ENCODE peak calls at places on chromosomes 16 and 17, in four cellular contexts. I, R, J and S are unnamed samples.

GRCh38 chr17:36777118-36777517 is 160.2 kb upstream of the LHX1 start:
- DNase-seq in I (no peak), R (peak; percentile 20), J (no peak), S (no peak)

GRCh38 chr17:39591958-39592954 is 15.5 kb downstream of the NEUROD2 start:
- DNase-seq in I (no peak), R (peak; percentile 41), J (no peak), S (no peak)

GRCh38 chr17:80981062-80981902 is 10.4 kb upstream of the CHMP6 start:
- DNase-seq in I (peak; percentile 22), R (no peak), J (peak; percentile 27), S (no peak)

GRCh38 chr17:44198721-44199552 is 747 bp downstream of the ATXN7L3 start:
- DNase-seq in I (peak; percentile 39), R (peak; percentile 49), J (peak; percentile 49), S (peak; percentile 51)

GRCh38 chr16:2357331-2357730 is 16.8 kb upstream of the ABCA3 start:
- DNase-seq in I (no peak), R (no peak), J (no peak), S (no peak)

GRCh38 chr17:29241015-29241963 is 5.4 kb upstream of the CRYBA1 start:
- DNase-seq in I (no peak), R (peak; percentile 96), J (no peak), S (no peak)

GRCh38 chr16:11583171-11583570 is 3.5 kb downstream of the LITAF start:
- DNase-seq in I (no peak), R (no peak), J (no peak), S (no peak)

GRCh38 chr16:2319606-2320005 is 20.9 kb downstream of the ABCA3 start:
- DNase-seq in I (no peak), R (no peak), J (no peak), S (no peak)

GRCh38 chr17:21814776-21815175 is 122.5 kb downstream of the KCNJ18 start:
- DNase-seq in I (no peak), R (no peak), J (no peak), S (no peak)

GRCh38 chr17:7626307-7626706 is 1.3 kb downstream of the SAT2 start:
- DNase-seq in I (no peak), R (no peak), J (no peak), S (no peak)

GRCh38 chr17:30323262-30323894 is 10.5 kb downstream of the TMIGD1 start:
- DNase-seq in I (peak; percentile 61), R (peak; percentile 37), J (peak; percentile 28), S (peak; percentile 24)

GRCh38 chr17:62062313-62062712 is 2.8 kb downstream of the MED13 start:
- DNase-seq in I (no peak), R (no peak), J (no peak), S (no peak)

GRCh38 chr17:55527520-55528118 is 16.4 kb upstream of the SMIM36 start:
- DNase-seq in I (no peak), R (peak; percentile 12), J (no peak), S (no peak)

GRCh38 chr16:70740919-70741778 is 55.3 kb upstream of the MTSS2 start:
- DNase-seq in I (no peak), R (peak; percentile 77), J (no peak), S (no peak)

GRCh38 chr16:69477546-69477945 is 53.1 kb downstream of the CYB5B start:
- DNase-seq in I (no peak), R (no peak), J (no peak), S (no peak)

GRCh38 chr16:71883193-71883848 is 661 bp downstream of the ZNF821 start:
- DNase-seq in I (peak; percentile 44), R (peak; percentile 12), J (peak; percentile 48), S (peak; percentile 61)

GRCh38 chr16:58418601-58419000 is 26.3 kb downstream of the GINS3 start:
- DNase-seq in I (no peak), R (peak; percentile 84), J (no peak), S (no peak)

GRCh38 chr17:66541461-66542182 is 239.2 kb downstream of the PRKCA start:
- DNase-seq in I (no peak), R (peak; percentile 61), J (no peak), S (no peak)

GRCh38 chr17:17042381-17042736 is at the start of gene MPRIP:
- DNase-seq in I (no peak), R (no peak), J (no peak), S (no peak)

GRCh38 chr16:4323071-4323844 is 7.4 kb downstream of the GLIS2 start:
- DNase-seq in I (no peak), R (no peak), J (no peak), S (no peak)

GRCh38 chr17:57037401-57037800 is 47.6 kb upstream of the AKAP1 start:
- DNase-seq in I (no peak), R (no peak), J (no peak), S (no peak)

GRCh38 chr17:64118452-64118979 is 11.4 kb downstream of the ERN1 start:
- DNase-seq in I (no peak), R (no peak), J (no peak), S (no peak)

GRCh38 chr16:71311553-71312158 is 22.5 kb upstream of the CMTR2 start:
- DNase-seq in I (no peak), R (peak; percentile 19), J (no peak), S (no peak)

GRCh38 chr17:82874011-82874835 is 34.4 kb upstream of the ZNF750 start:
- DNase-seq in I (no peak), R (no peak), J (no peak), S (no peak)

GRCh38 chr17:20095366-20096080 is 86.4 kb downstream of the SPECC1 start:
- DNase-seq in I (no peak), R (peak; percentile 55), J (no peak), S (no peak)

GRCh38 chr16:70703835-70704381 is 18.1 kb upstream of the MTSS2 start:
- DNase-seq in I (no peak), R (no peak), J (no peak), S (no peak)

GRCh38 chr17:38469875-38470274 is 41.6 kb downstream of the ARHGAP23 start:
- DNase-seq in I (no peak), R (peak; percentile 52), J (no peak), S (no peak)

GRCh38 chr16:2610781-2611498 is 71.4 kb upstream of the KCTD5 start:
- DNase-seq in I (no peak), R (no peak), J (no peak), S (no peak)

GRCh38 chr17:28466521-28467048 is 6.9 kb upstream of the SLC13A2 start:
- DNase-seq in I (no peak), R (peak; percentile 40), J (no peak), S (no peak)

GRCh38 chr17:64357191-64357981 is 33.3 kb downstream of the PECAM1 start:
- DNase-seq in I (no peak), R (peak; percentile 89), J (no peak), S (no peak)

GRCh38 chr16:2969545-2970521 is 685 bp downstream of the PAQR4 start:
- DNase-seq in I (peak; percentile 54), R (peak; percentile 82), J (peak; percentile 59), S (peak; percentile 59)

GRCh38 chr16:49488740-49489525 is 115.3 kb downstream of the C16orf78 start:
- DNase-seq in I (no peak), R (no peak), J (no peak), S (no peak)

GRCh38 chr17:50625032-50625871 is 9.4 kb upstream of the ABCC3 start:
- DNase-seq in I (no peak), R (no peak), J (no peak), S (no peak)

GRCh38 chr16:9077001-9077809 is 14.2 kb upstream of the HAPSTR1 start:
- DNase-seq in I (no peak), R (peak; percentile 79), J (no peak), S (no peak)

GRCh38 chr17:65278050-65278819 is 141.1 kb downstream of the RGS9 start:
- DNase-seq in I (peak; percentile 6), R (peak; percentile 66), J (no peak), S (peak; percentile 11)

GRCh38 chr17:79667121-79667715 is 56.4 kb upstream of the RBFOX3 start:
- DNase-seq in I (no peak), R (no peak), J (no peak), S (no peak)

GRCh38 chr16:89040391-89040790 is 53.3 kb upstream of the ACSF3 start:
- DNase-seq in I (no peak), R (no peak), J (no peak), S (no peak)

GRCh38 chr17:2058521-2059124 is 3.7 kb downstream of the HIC1 start:
- DNase-seq in I (peak; percentile 40), R (no peak), J (peak; percentile 55), S (peak; percentile 69)

GRCh38 chr16:60419859-60420258 is 1616.4 kb downstream of the CDH8 start:
- DNase-seq in I (no peak), R (no peak), J (no peak), S (no peak)